ENCODE peak calls at places on chromosomes 5 and 9, in eight cellular contexts. One of them, this sample, is unnamed.
A peak's percentile ranks its signal among the peaks of the same experiment; 100 is the strongest.

GRCh38 chr9:133125706-133126696 is 5.0 kb upstream of the RALGDS start:
- DNase-seq in kidney: peak; percentile 82
- DNase-seq in neural progenitor cell: no peak
- DNase-seq in endothelial cell of umbilical vein: peak; percentile 92
- DNase-seq in upper lobe of right lung: peak; percentile 75
- DNase-seq in lung: no peak
- DNase-seq in thyroid gland: peak; percentile 76
- DNase-seq in PC-3: no peak
- DNase-seq in this sample: no peak

GRCh38 chr9:127182901-127183746 is 60.7 kb upstream of the ANGPTL2 start:
- DNase-seq in PC-3: no peak
- DNase-seq in upper lobe of right lung: peak; percentile 50
- DNase-seq in neural progenitor cell: no peak
- DNase-seq in kidney: peak; percentile 58
- DNase-seq in endothelial cell of umbilical vein: no peak
- DNase-seq in thyroid gland: no peak
- DNase-seq in lung: no peak
- DNase-seq in this sample: no peak

GRCh38 chr5:71939452-71939932 is 167.8 kb upstream of the MAP1B start:
- DNase-seq in neural progenitor cell: no peak
- DNase-seq in lung: no peak
- DNase-seq in PC-3: no peak
- DNase-seq in endothelial cell of umbilical vein: no peak
- DNase-seq in kidney: no peak
- DNase-seq in thyroid gland: no peak
- DNase-seq in upper lobe of right lung: no peak
- DNase-seq in this sample: no peak

GRCh38 chr9:113471566-113471965 is 8.0 kb downstream of the RGS3 start:
- DNase-seq in PC-3: no peak
- DNase-seq in upper lobe of right lung: no peak
- DNase-seq in neural progenitor cell: no peak
- DNase-seq in kidney: no peak
- DNase-seq in thyroid gland: no peak
- DNase-seq in lung: no peak
- DNase-seq in endothelial cell of umbilical vein: no peak
- DNase-seq in this sample: no peak

GRCh38 chr5:148179234-148179824 is 11.0 kb downstream of the SPINK14 start:
- DNase-seq in thyroid gland: no peak
- DNase-seq in kidney: no peak
- DNase-seq in neural progenitor cell: peak; percentile 67
- DNase-seq in upper lobe of right lung: no peak
- DNase-seq in endothelial cell of umbilical vein: peak; percentile 78
- DNase-seq in lung: no peak
- DNase-seq in PC-3: peak; percentile 85
- DNase-seq in this sample: peak; percentile 85

GRCh38 chr9:131656356-131657030 is 83.4 kb downstream of the RAPGEF1 start:
- DNase-seq in kidney: peak; percentile 85
- DNase-seq in lung: peak; percentile 81
- DNase-seq in upper lobe of right lung: peak; percentile 89
- DNase-seq in thyroid gland: peak; percentile 47
- DNase-seq in neural progenitor cell: no peak
- DNase-seq in PC-3: no peak
- DNase-seq in endothelial cell of umbilical vein: peak; percentile 98
- DNase-seq in this sample: no peak

GRCh38 chr9:134982311-134982710 is 64.6 kb upstream of the FCN1 start:
- DNase-seq in thyroid gland: no peak
- DNase-seq in upper lobe of right lung: peak; percentile 23
- DNase-seq in endothelial cell of umbilical vein: no peak
- DNase-seq in kidney: peak; percentile 25
- DNase-seq in PC-3: no peak
- DNase-seq in lung: no peak
- DNase-seq in neural progenitor cell: no peak
- DNase-seq in this sample: no peak

GRCh38 chr9:83059417-83059816 is 3.5 kb downstream of the RASEF start:
- DNase-seq in upper lobe of right lung: no peak
- DNase-seq in PC-3: peak; percentile 25
- DNase-seq in neural progenitor cell: no peak
- DNase-seq in thyroid gland: peak; percentile 59
- DNase-seq in lung: no peak
- DNase-seq in endothelial cell of umbilical vein: no peak
- DNase-seq in kidney: no peak
- DNase-seq in this sample: no peak

GRCh38 chr5:136766456-136766855 is 401.1 kb upstream of the TRPC7 start:
- DNase-seq in lung: no peak
- DNase-seq in thyroid gland: no peak
- DNase-seq in neural progenitor cell: no peak
- DNase-seq in upper lobe of right lung: no peak
- DNase-seq in kidney: no peak
- DNase-seq in endothelial cell of umbilical vein: no peak
- DNase-seq in PC-3: peak; percentile 66
- DNase-seq in this sample: no peak

GRCh38 chr5:176847155-176847554 is 36.8 kb downstream of the UNC5A start:
- DNase-seq in thyroid gland: no peak
- DNase-seq in PC-3: no peak
- DNase-seq in neural progenitor cell: no peak
- DNase-seq in lung: no peak
- DNase-seq in kidney: no peak
- DNase-seq in upper lobe of right lung: no peak
- DNase-seq in endothelial cell of umbilical vein: no peak
- DNase-seq in this sample: no peak

GRCh38 chr5:105952875-105953274 is 1717.9 kb downstream of the EFNA5 start:
- DNase-seq in thyroid gland: no peak
- DNase-seq in neural progenitor cell: no peak
- DNase-seq in PC-3: no peak
- DNase-seq in endothelial cell of umbilical vein: no peak
- DNase-seq in lung: no peak
- DNase-seq in upper lobe of right lung: no peak
- DNase-seq in kidney: no peak
- DNase-seq in this sample: peak; percentile 49

GRCh38 chr9:73026375-73026774 is 73.5 kb upstream of the ALDH1A1 start:
- DNase-seq in thyroid gland: no peak
- DNase-seq in upper lobe of right lung: no peak
- DNase-seq in endothelial cell of umbilical vein: no peak
- DNase-seq in lung: no peak
- DNase-seq in kidney: no peak
- DNase-seq in PC-3: no peak
- DNase-seq in neural progenitor cell: no peak
- DNase-seq in this sample: no peak

GRCh38 chr5:128225245-128226030 is 141.9 kb downstream of the SLC12A2 start:
- DNase-seq in PC-3: peak; percentile 24
- DNase-seq in endothelial cell of umbilical vein: no peak
- DNase-seq in neural progenitor cell: no peak
- DNase-seq in thyroid gland: no peak
- DNase-seq in lung: no peak
- DNase-seq in upper lobe of right lung: no peak
- DNase-seq in kidney: no peak
- DNase-seq in this sample: no peak

GRCh38 chr5:62718368-62718767 is 139.7 kb downstream of the LRRC70 start:
- DNase-seq in PC-3: no peak
- DNase-seq in lung: no peak
- DNase-seq in endothelial cell of umbilical vein: no peak
- DNase-seq in thyroid gland: no peak
- DNase-seq in kidney: no peak
- DNase-seq in upper lobe of right lung: no peak
- DNase-seq in neural progenitor cell: no peak
- DNase-seq in this sample: no peak

GRCh38 chr5:96336351-96336985 is 96.6 kb downstream of the PCSK1 start:
- DNase-seq in upper lobe of right lung: no peak
- DNase-seq in lung: peak; percentile 66
- DNase-seq in thyroid gland: peak; percentile 76
- DNase-seq in neural progenitor cell: peak; percentile 81
- DNase-seq in endothelial cell of umbilical vein: peak; percentile 92
- DNase-seq in PC-3: peak; percentile 85
- DNase-seq in kidney: no peak
- DNase-seq in this sample: peak; percentile 93

GRCh38 chr5:120447706-120448239 is 16.3 kb upstream of the PRR16 start:
- DNase-seq in kidney: no peak
- DNase-seq in thyroid gland: no peak
- DNase-seq in neural progenitor cell: no peak
- DNase-seq in upper lobe of right lung: no peak
- DNase-seq in endothelial cell of umbilical vein: peak; percentile 49
- DNase-seq in lung: no peak
- DNase-seq in PC-3: peak; percentile 55
- DNase-seq in this sample: no peak

GRCh38 chr9:81804306-81804705 is 115.0 kb upstream of the TLE1 start:
- DNase-seq in endothelial cell of umbilical vein: no peak
- DNase-seq in thyroid gland: no peak
- DNase-seq in upper lobe of right lung: no peak
- DNase-seq in neural progenitor cell: no peak
- DNase-seq in lung: no peak
- DNase-seq in kidney: no peak
- DNase-seq in PC-3: no peak
- DNase-seq in this sample: no peak

GRCh38 chr5:152378730-152379129 is 26.3 kb downstream of the NMUR2 start:
- DNase-seq in PC-3: peak; percentile 74
- DNase-seq in lung: no peak
- DNase-seq in neural progenitor cell: no peak
- DNase-seq in kidney: no peak
- DNase-seq in upper lobe of right lung: no peak
- DNase-seq in thyroid gland: no peak
- DNase-seq in endothelial cell of umbilical vein: no peak
- DNase-seq in this sample: peak; percentile 36

GRCh38 chr5:130289132-130290088 is 385.1 kb downstream of the CHSY3 start:
- DNase-seq in endothelial cell of umbilical vein: no peak
- DNase-seq in neural progenitor cell: no peak
- DNase-seq in PC-3: peak; percentile 80
- DNase-seq in lung: no peak
- DNase-seq in thyroid gland: no peak
- DNase-seq in upper lobe of right lung: no peak
- DNase-seq in kidney: no peak
- DNase-seq in this sample: no peak

GRCh38 chr9:34686732-34687131 is 4.3 kb downstream of the CCL19 start:
- DNase-seq in thyroid gland: no peak
- DNase-seq in upper lobe of right lung: no peak
- DNase-seq in endothelial cell of umbilical vein: no peak
- DNase-seq in PC-3: no peak
- DNase-seq in neural progenitor cell: no peak
- DNase-seq in kidney: no peak
- DNase-seq in lung: no peak
- DNase-seq in this sample: no peak
- H3K27ac ChIP-seq in thyroid gland: no peak overlapping the region
- H3K27ac ChIP-seq in upper lobe of right lung: no peak overlapping the region
- H3K27ac ChIP-seq in endothelial cell of umbilical vein: no peak overlapping the region
- H3K27ac ChIP-seq in PC-3: no peak overlapping the region
- H3K27ac ChIP-seq in neural progenitor cell: no peak overlapping the region
- H3K27ac ChIP-seq in kidney: no peak overlapping the region
- H3K27ac ChIP-seq in lung: no peak overlapping the region
- H3K27ac ChIP-seq in this sample: no peak overlapping the region

DNA sequence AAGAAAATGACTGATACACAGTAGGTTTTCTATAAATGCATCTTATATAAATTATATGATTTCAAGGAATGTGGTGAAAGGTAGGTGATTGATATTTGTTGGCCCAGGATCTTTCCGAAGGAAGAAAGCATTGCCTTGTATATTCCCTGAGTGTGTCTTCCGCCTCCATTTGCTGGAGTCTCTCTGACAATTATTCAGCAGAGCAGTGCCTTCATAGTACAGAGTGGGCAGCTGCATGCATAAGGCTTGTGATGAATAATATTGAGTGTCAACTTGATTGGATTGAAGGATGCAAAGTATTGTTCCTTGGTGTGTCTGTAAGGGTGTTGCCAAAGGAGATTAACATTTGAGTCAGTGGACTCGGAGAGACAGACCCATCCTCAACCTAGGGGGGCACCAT is 58.5 kb downstream of the CETN3 start:
- DNase-seq in thyroid gland: no peak
- DNase-seq in kidney: no peak
- DNase-seq in upper lobe of right lung: no peak
- DNase-seq in neural progenitor cell: no peak
- DNase-seq in endothelial cell of umbilical vein: no peak
- DNase-seq in PC-3: no peak
- DNase-seq in lung: no peak
- DNase-seq in this sample: no peak
- H3K4me1 ChIP-seq in thyroid gland: no peaks in the 10 kb centered on the region
- H3K4me1 ChIP-seq in kidney: no peaks in the 10 kb centered on the region
- H3K4me1 ChIP-seq in upper lobe of right lung: no peaks in the 10 kb centered on the region
- H3K4me1 ChIP-seq in neural progenitor cell: no peaks in the 10 kb centered on the region
- H3K4me1 ChIP-seq in endothelial cell of umbilical vein: no peaks in the 10 kb centered on the region
- H3K4me1 ChIP-seq in PC-3: no peaks in the 10 kb centered on the region
- H3K4me1 ChIP-seq in lung: no peaks in the 10 kb centered on the region
- H3K4me1 ChIP-seq in this sample: peaks cover 11% of the 10 kb centered on the region

DNA sequence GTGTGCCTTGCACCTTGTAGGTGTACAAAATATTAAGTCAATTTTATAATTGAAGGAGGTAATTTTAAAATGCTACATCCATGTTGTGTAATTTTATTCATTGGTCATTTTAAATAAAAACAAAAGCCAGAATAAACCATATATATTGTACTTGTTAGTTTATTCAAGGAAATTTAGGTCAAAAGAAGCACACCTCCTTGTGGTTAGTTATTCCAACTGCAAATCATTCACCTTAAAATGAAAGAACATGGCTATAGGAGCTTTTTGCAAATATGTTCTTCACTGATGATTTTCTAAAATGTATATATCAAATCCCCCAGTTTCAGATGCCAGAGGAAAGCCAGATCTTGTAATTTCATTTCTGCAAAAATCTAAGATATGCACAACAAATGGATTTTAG is 5.4 kb upstream of the MOCS2 start:
- DNase-seq in lung: no peak
- DNase-seq in endothelial cell of umbilical vein: peak; percentile 51
- DNase-seq in kidney: no peak
- DNase-seq in thyroid gland: no peak
- DNase-seq in neural progenitor cell: no peak
- DNase-seq in upper lobe of right lung: no peak
- DNase-seq in PC-3: peak; percentile 45
- DNase-seq in this sample: no peak
- TF ChIP-seq CTCF in lung: no peak
- TF ChIP-seq CTCF in endothelial cell of umbilical vein: peak; percentile 31
- TF ChIP-seq CTCF in kidney: no peak
- TF ChIP-seq CTCF in thyroid gland: no peak
- TF ChIP-seq CTCF in neural progenitor cell: peak; percentile 47
- TF ChIP-seq CTCF in upper lobe of right lung: no peak
- TF ChIP-seq CTCF in PC-3: peak; percentile 55
- TF ChIP-seq CTCF in this sample: peak; percentile 43

GRCh38 chr5:78592735-78593386 is 55.7 kb downstream of the LHFPL2 start:
- DNase-seq in neural progenitor cell: no peak
- DNase-seq in kidney: no peak
- DNase-seq in lung: no peak
- DNase-seq in thyroid gland: no peak
- DNase-seq in PC-3: no peak
- DNase-seq in upper lobe of right lung: no peak
- DNase-seq in endothelial cell of umbilical vein: no peak
- DNase-seq in this sample: no peak
- H3K27ac ChIP-seq in neural progenitor cell: no peak overlapping the region
- H3K27ac ChIP-seq in kidney: no peak overlapping the region
- H3K27ac ChIP-seq in lung: no peak overlapping the region
- H3K27ac ChIP-seq in thyroid gland: no peak overlapping the region
- H3K27ac ChIP-seq in PC-3: peak overlapping the region; percentile 99
- H3K27ac ChIP-seq in upper lobe of right lung: no peak overlapping the region
- H3K27ac ChIP-seq in endothelial cell of umbilical vein: no peak overlapping the region
- H3K27ac ChIP-seq in this sample: peak overlapping the region; percentile 89

GRCh38 chr9:95104966-95105365 is 212.5 kb downstream of the FANCC start:
- DNase-seq in neural progenitor cell: no peak
- DNase-seq in kidney: peak; percentile 65
- DNase-seq in endothelial cell of umbilical vein: no peak
- DNase-seq in upper lobe of right lung: no peak
- DNase-seq in PC-3: no peak
- DNase-seq in lung: no peak
- DNase-seq in thyroid gland: no peak
- DNase-seq in this sample: no peak
- H3K4me1 ChIP-seq in neural progenitor cell: peaks cover 5% of the 10 kb centered on the region
- H3K4me1 ChIP-seq in kidney: peaks cover 14% of the 10 kb centered on the region
- H3K4me1 ChIP-seq in endothelial cell of umbilical vein: peaks cover 5% of the 10 kb centered on the region
- H3K4me1 ChIP-seq in upper lobe of right lung: no peaks in the 10 kb centered on the region
- H3K4me1 ChIP-seq in PC-3: peaks cover 31% of the 10 kb centered on the region
- H3K4me1 ChIP-seq in lung: no peaks in the 10 kb centered on the region
- H3K4me1 ChIP-seq in thyroid gland: peaks cover 46% of the 10 kb centered on the region
- H3K4me1 ChIP-seq in this sample: no peaks in the 10 kb centered on the region

GRCh38 chr5:9513825-9514224 is 32.0 kb downstream of the SEMA5A start:
- DNase-seq in endothelial cell of umbilical vein: no peak
- DNase-seq in neural progenitor cell: peak; percentile 47
- DNase-seq in thyroid gland: no peak
- DNase-seq in lung: no peak
- DNase-seq in upper lobe of right lung: no peak
- DNase-seq in PC-3: peak; percentile 68
- DNase-seq in kidney: no peak
- DNase-seq in this sample: peak; percentile 40
- TF ChIP-seq CTCF in endothelial cell of umbilical vein: no peak
- TF ChIP-seq CTCF in neural progenitor cell: peak; percentile 52
- TF ChIP-seq CTCF in thyroid gland: no peak
- TF ChIP-seq CTCF in lung: no peak
- TF ChIP-seq CTCF in upper lobe of right lung: no peak
- TF ChIP-seq CTCF in PC-3: peak; percentile 75
- TF ChIP-seq CTCF in kidney: peak; percentile 10
- TF ChIP-seq CTCF in this sample: peak; percentile 47

This sample was measured in cardiac muscle cell.